ENCODE peak calls at places on chromosome 14, in ten cellular contexts. D is psoas muscle, A is astrocyte, Q is AG09309, X is A549, T is dorsolateral prefrontal cortex, H is left lung, N is lower lobe of right lung, I is kidney epithelial cell, G is fibroblast of pulmonary artery. F is an unnamed sample.
A peak's percentile ranks its signal among the peaks of the same experiment; 100 is the strongest.

GRCh38 chr14:92973265-92973797 is 50.4 kb downstream of the CHGA start:
- DNase-seq in D (peak; percentile 74), A (peak; percentile 23), Q (no peak), X (no peak), T (peak; percentile 90), H (peak; percentile 58), N (peak; percentile 76), I (no peak), G (peak; percentile 72), F (peak; percentile 33)

GRCh38 chr14:56650977-56651376 is 71.4 kb downstream of the TMEM260 start:
- DNase-seq in D (no peak), A (no peak), Q (no peak), X (no peak), T (no peak), H (no peak), N (no peak), I (no peak), G (no peak), F (no peak)

GRCh38 chr14:106518054-106518943 is 991.9 kb downstream of the TMEM121 start:
- DNase-seq in D (peak; percentile 55), A (no peak), Q (no peak), X (no peak), T (no peak), H (no peak), N (peak; percentile 72), I (no peak), G (no peak), F (no peak)

GRCh38 chr14:49408187-49408963 is 177.8 kb downstream of the RPS29 start:
- DNase-seq in D (no peak), A (no peak), Q (no peak), X (no peak), T (no peak), H (no peak), N (no peak), I (no peak), G (peak; percentile 17), F (peak; percentile 38)

GRCh38 chr14:94056579-94057308 is 24.3 kb downstream of the DDX24 start:
- DNase-seq in D (no peak), A (no peak), Q (no peak), X (no peak), T (no peak), H (no peak), N (no peak), I (no peak), G (peak; percentile 36), F (peak; percentile 53)

GRCh38 chr14:95119336-95119735 is 38.0 kb downstream of the DICER1 start:
- DNase-seq in D (no peak), A (no peak), Q (no peak), X (no peak), T (peak; percentile 75), H (no peak), N (no peak), I (no peak), G (no peak), F (no peak)

GRCh38 chr14:81406863-81407262 is 6.7 kb upstream of the STON2 start:
- DNase-seq in D (peak; percentile 78), A (peak; percentile 72), Q (no peak), X (no peak), T (no peak), H (peak; percentile 39), N (no peak), I (peak; percentile 63), G (peak; percentile 23), F (peak; percentile 89)

GRCh38 chr14:94320243-94320642 is 2.9 kb downstream of the SERPINA6 start:
- DNase-seq in D (no peak), A (no peak), Q (no peak), X (no peak), T (no peak), H (no peak), N (no peak), I (no peak), G (no peak), F (no peak)

GRCh38 chr14:100539766-100540140 is 47.5 kb downstream of the BEGAIN start:
- DNase-seq in D (peak; percentile 33), A (no peak), Q (no peak), X (no peak), T (no peak), H (no peak), N (peak; percentile 27), I (no peak), G (no peak), F (no peak)

GRCh38 chr14:91482278-91483023 is 27.7 kb downstream of the PPP4R3A start:
- DNase-seq in D (no peak), A (peak; percentile 24), Q (peak; percentile 10), X (no peak), T (no peak), H (no peak), N (no peak), I (no peak), G (peak; percentile 57), F (peak; percentile 75)

GRCh38 chr14:91484744-91485143 is 25.4 kb downstream of the PPP4R3A start:
- DNase-seq in D (no peak), A (peak; percentile 14), Q (no peak), X (no peak), T (no peak), H (no peak), N (no peak), I (no peak), G (no peak), F (no peak)

GRCh38 chr14:91484186-91484585 is 25.9 kb downstream of the PPP4R3A start:
- DNase-seq in D (no peak), A (no peak), Q (no peak), X (no peak), T (no peak), H (no peak), N (no peak), I (no peak), G (no peak), F (no peak)
- TF ChIP-seq CTCF in D (no peak), A (no peak), Q (no peak), X (no peak), T (no peak), H (no peak), N (no peak), I (no peak), G (peak; percentile 4), F (peak; percentile 22)

GRCh38 chr14:104843442-104844305 is 21.4 kb upstream of the CEP170B start:
- DNase-seq in D (no peak), A (no peak), Q (no peak), X (no peak), T (no peak), H (no peak), N (no peak), I (no peak), G (no peak), F (peak; percentile 34)
- H3K4me3 ChIP-seq in D (peak overlapping the region; percentile 62), A (no peak overlapping the region), Q (peak overlapping the region; percentile 4), X (no peak overlapping the region), T (peak overlapping the region; percentile 51), H (peak overlapping the region; percentile 27), N (peak overlapping the region; percentile 49), I (peak overlapping the region; percentile 31), G (no peak overlapping the region), F (peak overlapping the region; percentile 30)

GRCh38 chr14:89241934-89242670 is 174.9 kb downstream of the FOXN3 start:
- DNase-seq in D (no peak), A (no peak), Q (no peak), X (no peak), T (no peak), H (no peak), N (no peak), I (no peak), G (no peak), F (peak; percentile 47)
- TF ChIP-seq CTCF in D (no peak), A (no peak), Q (no peak), X (no peak), T (no peak), H (no peak), N (peak; percentile 15), I (no peak), G (no peak), F (peak; percentile 44)

DNA sequence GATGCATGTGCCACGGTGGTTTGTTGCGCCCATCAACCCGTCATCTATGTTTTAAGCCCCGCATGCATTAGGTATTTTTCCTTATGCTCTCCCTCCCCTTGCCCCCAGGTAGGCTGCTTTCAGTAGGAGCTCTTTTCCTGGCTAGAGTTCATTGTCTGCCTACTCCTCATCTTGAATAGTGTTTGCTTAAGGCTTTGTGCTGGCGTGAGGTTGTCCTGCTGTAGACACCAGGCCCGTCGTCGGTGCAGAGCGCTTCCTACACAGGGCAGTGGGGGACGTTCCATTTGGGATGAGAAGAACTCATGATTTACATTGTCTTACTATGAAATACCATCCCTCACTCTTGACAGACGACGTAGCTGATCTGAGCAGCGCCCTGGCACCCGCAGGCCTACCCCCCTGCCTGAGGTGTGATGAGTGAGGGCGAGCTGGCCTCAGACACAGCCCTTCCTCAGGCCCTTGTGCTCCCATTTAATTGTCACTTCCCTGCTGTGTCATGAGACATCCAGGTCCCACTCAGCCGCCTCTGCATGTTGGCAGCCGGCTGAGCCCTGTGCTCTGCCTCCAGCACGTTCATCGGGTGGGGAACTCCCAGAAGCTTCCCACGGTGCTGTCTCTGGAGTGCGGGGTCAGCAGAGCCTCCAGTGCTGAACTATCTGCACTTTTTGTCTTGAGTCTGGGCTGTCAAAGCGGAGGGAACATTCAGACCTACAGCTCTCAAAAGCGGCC is 76.0 kb downstream of the WDR20 start:
- DNase-seq in D (peak; percentile 52), A (peak; percentile 20), Q (no peak), X (no peak), T (no peak), H (no peak), N (no peak), I (no peak), G (no peak), F (peak; percentile 60)
- H3K4me3 ChIP-seq in D (no peak overlapping the region), A (no peak overlapping the region), Q (no peak overlapping the region), X (no peak overlapping the region), T (peak overlapping the region; percentile 7), H (no peak overlapping the region), N (no peak overlapping the region), I (no peak overlapping the region), G (no peak overlapping the region), F (no peak overlapping the region)

DNA sequence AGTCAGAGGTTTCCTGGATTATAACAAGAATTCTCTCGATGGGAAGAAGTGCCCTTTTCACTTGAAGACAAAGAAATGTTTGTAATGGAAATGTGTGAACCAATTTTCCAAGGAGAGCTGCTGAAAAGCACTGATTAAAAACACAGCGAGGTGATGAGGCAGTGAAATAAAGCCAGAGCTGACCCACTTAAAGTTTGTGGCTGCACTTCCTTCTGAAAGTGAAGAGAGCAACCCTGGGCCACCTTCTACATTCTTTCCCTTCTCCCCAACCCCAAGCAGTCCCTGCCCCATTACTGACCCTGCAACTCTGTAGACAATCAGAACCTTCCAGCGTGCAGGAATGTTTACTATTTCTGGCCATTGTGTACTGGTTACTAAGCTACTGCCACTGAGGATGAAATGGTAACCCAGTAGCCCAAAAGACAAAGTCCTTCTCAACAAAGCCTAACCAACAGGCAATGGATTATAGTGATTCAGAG is 174.0 kb downstream of the TTC7B start:
- DNase-seq in D (no peak), A (peak; percentile 69), Q (no peak), X (no peak), T (no peak), H (no peak), N (no peak), I (no peak), G (peak; percentile 53), F (peak; percentile 59)
- TF ChIP-seq CTCF in D (no peak), A (no peak), Q (no peak), X (no peak), T (no peak), H (no peak), N (no peak), I (no peak), G (no peak), F (no peak)

DNA sequence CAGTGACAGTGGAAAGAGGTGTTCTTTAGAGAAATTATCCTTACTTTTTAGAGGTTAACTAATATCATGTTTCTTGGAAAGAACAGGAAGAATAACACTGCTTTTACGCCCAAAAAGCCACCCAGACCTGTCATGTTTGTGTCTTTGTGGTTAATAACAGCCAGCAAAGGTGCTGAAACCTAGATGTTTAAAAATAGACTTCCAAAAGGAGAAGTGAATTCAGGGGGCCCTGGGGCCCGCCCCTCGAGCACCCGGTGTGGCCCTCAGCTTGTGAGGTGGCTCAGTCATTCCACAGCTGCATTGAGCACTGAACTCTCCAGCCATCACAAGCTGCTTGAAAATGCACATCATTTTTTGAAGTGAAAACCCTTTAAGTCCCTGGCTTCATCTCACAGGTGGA is 20.8 kb upstream of the AMN start:
- DNase-seq in D (no peak), A (no peak), Q (no peak), X (no peak), T (no peak), H (no peak), N (no peak), I (no peak), G (no peak), F (no peak)
- H3K4me3 ChIP-seq in D (no peak overlapping the region), A (no peak overlapping the region), Q (no peak overlapping the region), X (no peak overlapping the region), T (no peak overlapping the region), H (no peak overlapping the region), N (no peak overlapping the region), I (no peak overlapping the region), G (no peak overlapping the region), F (no peak overlapping the region)